ENCODE peak calls at places on chromosomes 16 and 17, in nine cellular contexts. D, L, Y, V, G, B, C, F and M are unnamed samples.

GRCh38 chr17:55577011-55577586 is 65.8 kb upstream of the SMIM36 start:
- DNase-seq in D (peak; percentile 4), L (peak; percentile 18), Y (peak; percentile 64), V (no peak), G (peak; percentile 65), B (no peak), C (peak; percentile 79), F (peak; percentile 45), M (peak; percentile 80)

GRCh38 chr17:60720763-60721531 is 43.3 kb downstream of the BCAS3 start:
- DNase-seq in D (no peak), L (peak; percentile 14), Y (peak; percentile 78), V (peak; percentile 89), G (peak; percentile 47), B (peak; percentile 45), C (no peak), F (no peak), M (no peak)

GRCh38 chr16:12201216-12201615 is 224.7 kb downstream of the SNX29 start:
- DNase-seq in D (no peak), L (no peak), Y (peak; percentile 49), V (no peak), G (no peak), B (no peak), C (no peak), F (no peak), M (no peak)

GRCh38 chr16:3659200-3659599 is 4.7 kb downstream of the DNASE1 start:
- DNase-seq in D (no peak), L (no peak), Y (no peak), V (no peak), G (no peak), B (no peak), C (no peak), F (no peak), M (no peak)

GRCh38 chr17:75909812-75910274 is 5.2 kb upstream of the MRPL38 start:
- DNase-seq in D (no peak), L (no peak), Y (peak; percentile 37), V (no peak), G (no peak), B (peak; percentile 96), C (no peak), F (no peak), M (no peak)

GRCh38 chr16:67206838-67207115 is 7.8 kb downstream of the ELMO3 start:
- DNase-seq in D (no peak), L (no peak), Y (no peak), V (no peak), G (no peak), B (no peak), C (no peak), F (no peak), M (no peak)

GRCh38 chr17:7846765-7847661 is 7.9 kb upstream of the TMEM88 start:
- DNase-seq in D (no peak), L (peak; percentile 30), Y (no peak), V (no peak), G (no peak), B (no peak), C (no peak), F (no peak), M (no peak)

GRCh38 chr17:16286009-16286946 is 67.0 kb downstream of the CENPV start:
- DNase-seq in D (peak; percentile 51), L (peak; percentile 68), Y (peak; percentile 98), V (peak; percentile 66), G (peak; percentile 99), B (no peak), C (peak; percentile 83), F (peak; percentile 93), M (peak; percentile 87)

GRCh38 chr17:45414997-45415881 is 17.4 kb downstream of the ARHGAP27 start:
- DNase-seq in D (no peak), L (no peak), Y (no peak), V (no peak), G (no peak), B (peak; percentile 27), C (no peak), F (no peak), M (no peak)

GRCh38 chr16:12323007-12323699 is 346.6 kb downstream of the SNX29 start:
- DNase-seq in D (no peak), L (no peak), Y (no peak), V (no peak), G (peak; percentile 28), B (peak; percentile 19), C (no peak), F (no peak), M (no peak)

GRCh38 chr17:1606352-1606985 is 22.2 kb downstream of the SLC43A2 start:
- DNase-seq in D (no peak), L (no peak), Y (no peak), V (no peak), G (no peak), B (no peak), C (no peak), F (no peak), M (no peak)

GRCh38 chr16:1519831-1520230 is 13.6 kb upstream of the TMEM204 start:
- DNase-seq in D (no peak), L (no peak), Y (no peak), V (no peak), G (no peak), B (no peak), C (no peak), F (no peak), M (no peak)

GRCh38 chr17:42985225-42985624 is 4.9 kb downstream of the RUNDC1 start:
- DNase-seq in D (no peak), L (no peak), Y (no peak), V (no peak), G (no peak), B (no peak), C (no peak), F (no peak), M (no peak)

GRCh38 chr16:85626191-85626951 is 13.2 kb downstream of the GSE1 start:
- DNase-seq in D (no peak), L (no peak), Y (no peak), V (no peak), G (no peak), B (peak; percentile 65), C (no peak), F (no peak), M (no peak)

GRCh38 chr16:30953511-30954124 is 3.9 kb upstream of the SETD1A start:
- DNase-seq in D (peak; percentile 46), L (peak; percentile 59), Y (peak; percentile 54), V (peak; percentile 60), G (peak; percentile 58), B (peak; percentile 52), C (no peak), F (no peak), M (no peak)

GRCh38 chr16:88657371-88657770 is 5.5 kb downstream of the MVD start:
- DNase-seq in D (no peak), L (no peak), Y (no peak), V (no peak), G (no peak), B (no peak), C (no peak), F (no peak), M (no peak)

GRCh38 chr17:5561736-5562135 is 22.6 kb downstream of the NLRP1 start:
- DNase-seq in D (no peak), L (no peak), Y (no peak), V (no peak), G (no peak), B (no peak), C (no peak), F (no peak), M (no peak)

GRCh38 chr17:10927712-10928111 is 89.8 kb upstream of the PIRT start:
- DNase-seq in D (no peak), L (no peak), Y (no peak), V (no peak), G (no peak), B (no peak), C (no peak), F (no peak), M (no peak)

GRCh38 chr17:71423871-71424546 is 696.8 kb upstream of the SOX9 start:
- DNase-seq in D (no peak), L (no peak), Y (peak; percentile 28), V (no peak), G (peak; percentile 99), B (peak; percentile 65), C (no peak), F (no peak), M (no peak)

GRCh38 chr17:67993998-67994361 is 2.3 kb downstream of the C17orf58 start:
- DNase-seq in D (no peak), L (no peak), Y (no peak), V (peak; percentile 54), G (peak; percentile 20), B (peak; percentile 50), C (no peak), F (no peak), M (no peak)

GRCh38 chr16:56713794-56714193 is 16.1 kb upstream of the NUP93 start:
- DNase-seq in D (no peak), L (no peak), Y (no peak), V (no peak), G (no peak), B (no peak), C (no peak), F (no peak), M (no peak)

GRCh38 chr17:81068411-81068810 is 33.5 kb downstream of the BAIAP2 start:
- DNase-seq in D (no peak), L (no peak), Y (no peak), V (no peak), G (no peak), B (no peak), C (no peak), F (no peak), M (no peak)

GRCh38 chr17:42922335-42922734 is 21.7 kb downstream of the G6PC1 start:
- DNase-seq in D (no peak), L (no peak), Y (no peak), V (no peak), G (no peak), B (no peak), C (no peak), F (no peak), M (peak; percentile 36)

GRCh38 chr17:58331815-58332719 is 3.5 kb upstream of the TSPOAP1 start:
- DNase-seq in D (peak; percentile 93), L (peak; percentile 88), Y (no peak), V (no peak), G (no peak), B (no peak), C (peak; percentile 79), F (no peak), M (peak; percentile 91)

GRCh38 chr17:80959330-80960036 is 32.2 kb upstream of the CHMP6 start:
- DNase-seq in D (no peak), L (no peak), Y (no peak), V (no peak), G (no peak), B (no peak), C (peak; percentile 83), F (peak; percentile 41), M (peak; percentile 92)

GRCh38 chr16:72302352-72302751 is 130.4 kb upstream of the PMFBP1 start:
- DNase-seq in D (no peak), L (no peak), Y (no peak), V (no peak), G (no peak), B (no peak), C (no peak), F (no peak), M (no peak)

GRCh38 chr17:40283662-40284061 is 4.0 kb upstream of the CDC6 start:
- DNase-seq in D (no peak), L (no peak), Y (peak; percentile 94), V (no peak), G (peak; percentile 90), B (no peak), C (no peak), F (peak; percentile 96), M (no peak)